ENCODE peak calls at places on chromosomes 16 and 17, in six cellular contexts. D is dermis blood vessel endothelial cell, N is bronchial epithelial cell, J is fibroblast of pulmonary artery, H is ureter, Z is GM13977. X is an unnamed sample.

GRCh38 chr16:1946495-1947368 is 3.7 kb upstream of the MSRB1 start:
- DNase-seq in Z (no peak), N (no peak), D (peak), J (no peak), H (peak), X (no peak)

GRCh38 chr16:77913738-77914263 is 108.5 kb upstream of the CLEC3A start:
- DNase-seq in Z (no peak), N (no peak), J (no peak), D (no peak), H (no peak), X (no peak)

GRCh38 chr16:9533042-9533441 is 441.6 kb downstream of the HAPSTR1 start:
- DNase-seq in J (no peak), Z (no peak), D (no peak), H (no peak), N (no peak), X (no peak)

GRCh38 chr17:27105636-27106035 is 188.3 kb upstream of the WSB1 start:
- DNase-seq in J (no peak), Z (no peak), N (peak), D (no peak), H (no peak), X (no peak)

GRCh38 chr17:15029469-15029868 is 235.7 kb downstream of the PMP22 start:
- DNase-seq in H (no peak), Z (no peak), J (no peak), D (no peak), N (no peak), X (no peak)

GRCh38 chr17:66965801-66966528 is 1.5 kb downstream of the CACNG4 start:
- DNase-seq in N (no peak), Z (peak), J (no peak), H (no peak), D (no peak), X (no peak)

GRCh38 chr17:81057777-81058176 is 22.8 kb downstream of the BAIAP2 start:
- DNase-seq in D (no peak), J (no peak), Z (no peak), N (no peak), H (no peak), X (no peak)

GRCh38 chr17:7238418-7239090 is 703 bp downstream of the PHF23 start:
- DNase-seq in N (no peak), D (peak), H (no peak), Z (no peak), J (no peak), X (peak)

GRCh38 chr16:89193021-89193575 is 7.2 kb downstream of the SLC22A31 start:
- DNase-seq in J (peak), H (no peak), N (peak), D (no peak), Z (peak), X (peak)

GRCh38 chr17:49387374-49388289 is 25.6 kb upstream of the ZNF652 start:
- DNase-seq in Z (no peak), N (no peak), J (no peak), D (no peak), H (no peak), X (no peak)

GRCh38 chr17:28523186-28523585 is 17.0 kb downstream of the FOXN1 start:
- DNase-seq in J (no peak), D (no peak), H (no peak), Z (no peak), N (no peak), X (no peak)

GRCh38 chr16:47311738-47312505 is 148.9 kb downstream of the ITFG1 start:
- DNase-seq in D (peak), Z (no peak), N (peak), H (no peak), J (peak), X (no peak)

GRCh38 chr16:80346160-80346632 is 194.6 kb upstream of the DYNLRB2 start:
- DNase-seq in Z (peak), N (no peak), H (no peak), J (no peak), D (no peak), X (no peak)

GRCh38 chr16:3650631-3651265 is 3.7 kb upstream of the DNASE1 start:
- DNase-seq in J (no peak), D (no peak), Z (no peak), H (peak), N (no peak), X (no peak)

X was measured in pancreas.